ENCODE peak calls at places on chromosomes 1 and 21, in nine cellular contexts. D is mesenchymal stem cell; E is suprapubic skin; K is left ventricle myocardium inferior; M is heart right ventricle; Q is foreskin fibroblast; H is small intestine; T is effector memory CD4-positive, alpha-beta T cell; O is brain microvascular endothelial cell. A is an unnamed sample.

GRCh38 chr1:234212764-234213406 is 160.4 kb upstream of the COA6 start:
- DNase-seq in K (no peak), E (no peak), T (no peak), O (no peak), M (no peak), Q (no peak), D (no peak), H (peak; percentile 26), A (no peak)

GRCh38 chr1:104921552-104921951 is 1171.9 kb downstream of the AMY1C start:
- DNase-seq in M (no peak), Q (peak; percentile 1), D (peak; percentile 16), T (no peak), O (no peak), E (no peak), H (no peak), K (no peak), A (no peak)

GRCh38 chr1:67724928-67725560 is 40.0 kb downstream of the GADD45A start:
- DNase-seq in T (no peak), D (peak; percentile 65), Q (peak; percentile 88), O (peak; percentile 92), E (no peak), M (peak; percentile 87), H (peak; percentile 73), K (peak; percentile 42), A (peak; percentile 83)

GRCh38 chr21:15543473-15543872 is 186.3 kb upstream of the USP25 start:
- DNase-seq in Q (no peak), T (no peak), O (no peak), D (no peak), K (no peak), M (no peak), E (no peak), H (no peak), A (no peak)

GRCh38 chr1:203765029-203765837 is at the start of gene LAX1:
- DNase-seq in T (peak; percentile 69), E (no peak), Q (no peak), D (no peak), H (peak; percentile 71), K (no peak), O (no peak), M (no peak), A (no peak)

GRCh38 chr21:22889445-22889844 is 1891.2 kb downstream of the NCAM2 start:
- DNase-seq in O (no peak), D (no peak), H (no peak), T (no peak), E (no peak), M (no peak), Q (no peak), K (no peak), A (no peak)

GRCh38 chr1:15332525-15332924 is 77.2 kb upstream of the EFHD2 start:
- DNase-seq in M (no peak), E (no peak), O (no peak), K (no peak), H (no peak), T (no peak), Q (no peak), D (peak; percentile 29), A (no peak)

GRCh38 chr1:5947978-5948680 is 44.1 kb downstream of the NPHP4 start:
- DNase-seq in O (no peak), H (no peak), T (no peak), M (no peak), Q (no peak), K (no peak), E (peak; percentile 49), D (no peak), A (no peak)

GRCh38 chr1:206856674-206857464 is 8.6 kb upstream of the IL20 start:
- DNase-seq in O (no peak), M (no peak), H (no peak), Q (no peak), T (no peak), D (no peak), K (no peak), E (no peak), A (no peak)

GRCh38 chr1:166814611-166815010 is 24.7 kb upstream of the POGK start:
- DNase-seq in E (no peak), O (peak; percentile 6), D (no peak), T (no peak), Q (no peak), K (no peak), H (no peak), M (no peak), A (peak; percentile 25)

GRCh38 chr1:248851390-248851789 is 7.5 kb downstream of the ZNF692 start:
- DNase-seq in T (no peak), D (no peak), O (no peak), E (no peak), Q (no peak), H (no peak), M (no peak), K (no peak), A (no peak)

GRCh38 chr1:112904071-112904830 is 51.7 kb downstream of the SLC16A1 start:
- DNase-seq in E (no peak), M (no peak), H (peak; percentile 62), K (no peak), T (no peak), D (peak; percentile 82), O (peak; percentile 84), Q (peak; percentile 71), A (no peak)

GRCh38 chr1:167821969-167822685 is 91.8 kb downstream of the ADCY10 start:
- DNase-seq in Q (no peak), T (no peak), K (no peak), O (no peak), E (no peak), M (no peak), D (no peak), H (peak; percentile 5), A (no peak)
- H3K4me3 ChIP-seq in Q (no peak overlapping the region), T (no peak overlapping the region), K (no peak overlapping the region), O (no peak overlapping the region), E (no peak overlapping the region), M (no peak overlapping the region), D (no peak overlapping the region), H (no peak overlapping the region), A (no peak overlapping the region)

GRCh38 chr1:65149391-65149729 is 1.4 kb downstream of the AK4 start:
- DNase-seq in H (no peak), K (no peak), O (no peak), Q (no peak), T (no peak), E (no peak), D (peak; percentile 12), M (no peak), A (no peak)
- H3K4me3 ChIP-seq in H (no peak overlapping the region), K (peak overlapping the region; percentile 92), O (peak overlapping the region; percentile 60), Q (peak overlapping the region; percentile 56), T (peak overlapping the region; percentile 69), E (peak overlapping the region; percentile 92), D (peak overlapping the region; percentile 87), M (peak overlapping the region; percentile 77), A (peak overlapping the region; percentile 73)

GRCh38 chr1:27009601-27010197 is 3.0 kb downstream of the TENT5B start:
- DNase-seq in K (peak; percentile 53), O (no peak), T (no peak), Q (no peak), H (no peak), D (peak; percentile 51), E (no peak), M (peak; percentile 50), A (no peak)
- H3K4me3 ChIP-seq in K (peak overlapping the region; percentile 75), O (no peak overlapping the region), T (no peak overlapping the region), Q (no peak overlapping the region), H (no peak overlapping the region), D (no peak overlapping the region), E (peak overlapping the region; percentile 68), M (no peak overlapping the region), A (no peak overlapping the region)

GRCh38 chr1:86788300-86789206 is 84.2 kb downstream of the SH3GLB1 start:
- DNase-seq in Q (peak; percentile 90), M (no peak), K (peak; percentile 19), E (no peak), D (peak; percentile 92), T (no peak), H (peak; percentile 19), O (peak; percentile 87), A (peak; percentile 75)
- H3K4me3 ChIP-seq in Q (no peak overlapping the region), M (no peak overlapping the region), K (no peak overlapping the region), E (no peak overlapping the region), D (no peak overlapping the region), T (no peak overlapping the region), H (no peak overlapping the region), O (no peak overlapping the region), A (no peak overlapping the region)

GRCh38 chr1:186282466-186282865 is 92.6 kb downstream of the TPR start:
- DNase-seq in Q (no peak), O (no peak), D (no peak), E (no peak), T (no peak), K (no peak), M (no peak), H (no peak), A (no peak)
- H3K4me3 ChIP-seq in Q (no peak overlapping the region), O (no peak overlapping the region), D (no peak overlapping the region), E (no peak overlapping the region), T (no peak overlapping the region), K (no peak overlapping the region), M (no peak overlapping the region), H (no peak overlapping the region), A (no peak overlapping the region)